ENCODE peak calls at places on chromosomes 12 and 14, in seven cellular contexts. O is neural crest cell, D is GM23338, C is amniotic epithelial cell, S is left colon, I is NCI-H226, B is lung. Q is an unnamed sample.

GRCh38 chr12:16524378-16524777 is 81.6 kb downstream of the LMO3 start:
- DNase-seq in O (no peak), B (no peak), C (peak), D (no peak), S (no peak), I (no peak), Q (no peak)

GRCh38 chr14:24556756-24557155 is 19.3 kb downstream of the CTSG start:
- DNase-seq in B (no peak), S (no peak), D (no peak), I (peak), O (no peak), C (no peak), Q (no peak)

GRCh38 chr14:53630336-53630735 is 326.3 kb downstream of the BMP4 start:
- DNase-seq in O (no peak), D (no peak), B (no peak), S (no peak), C (no peak), I (no peak), Q (no peak)

GRCh38 chr14:84409435-84409834 is 1120.5 kb upstream of the FLRT2 start:
- DNase-seq in S (no peak), O (no peak), D (no peak), B (no peak), I (peak), C (peak), Q (no peak)

GRCh38 chr12:25458047-25458552 is 95.0 kb downstream of the LMNTD1 start:
- DNase-seq in I (peak), D (no peak), S (no peak), B (no peak), C (peak), O (no peak), Q (no peak)

GRCh38 chr14:99817331-99817730 is 24.1 kb downstream of the EML1 start:
- DNase-seq in D (no peak), B (no peak), C (no peak), S (no peak), I (no peak), O (no peak), Q (no peak)

GRCh38 chr14:43003845-43004244 is 1397.2 kb downstream of the LRFN5 start:
- DNase-seq in I (no peak), D (peak), O (no peak), C (peak), B (no peak), S (no peak), Q (no peak)

GRCh38 chr12:58314610-58315009 is 373.2 kb downstream of the ATP23 start:
- DNase-seq in B (no peak), I (peak), S (no peak), D (no peak), C (peak), O (no peak), Q (no peak)

GRCh38 chr14:32507029-32507984 is 178.2 kb downstream of the AKAP6 start:
- DNase-seq in D (no peak), C (peak), B (no peak), O (no peak), S (no peak), I (peak), Q (no peak)

GRCh38 chr12:111596985-111597730 is 2.0 kb downstream of the ATXN2 start:
- DNase-seq in C (peak), D (peak), B (peak), S (peak), I (peak), O (peak), Q (peak)

GRCh38 chr12:26989873-26990272 is 24.3 kb downstream of the TM7SF3 start:
- DNase-seq in I (no peak), D (no peak), S (no peak), O (no peak), B (no peak), C (no peak), Q (no peak)

GRCh38 chr12:108694812-108695278 is 36.5 kb downstream of the CORO1C start:
- DNase-seq in I (peak), S (no peak), O (no peak), D (no peak), B (no peak), C (peak), Q (no peak)

GRCh38 chr12:119020377-119021360 is 39.3 kb downstream of the SRRM4 start:
- DNase-seq in S (peak), D (peak), I (no peak), O (peak), B (peak), C (no peak), Q (no peak)

GRCh38 chr12:29796823-29797263 is 13.1 kb upstream of the TMTC1 start:
- DNase-seq in I (peak), S (no peak), C (peak), B (no peak), D (no peak), O (no peak), Q (no peak)

GRCh38 chr14:104353221-104353920 is 215.0 kb downstream of the KIF26A start:
- DNase-seq in D (no peak), S (no peak), B (no peak), O (no peak), C (no peak), I (no peak), Q (no peak)

GRCh38 chr12:125954362-125954761 is 889.1 kb downstream of the AACS start:
- DNase-seq in C (no peak), O (no peak), I (no peak), D (peak), S (no peak), B (no peak), Q (no peak)

GRCh38 chr12:54229624-54230212 is 40.9 kb upstream of the SMUG1 start:
- DNase-seq in O (no peak), D (no peak), B (no peak), S (no peak), C (peak), I (peak), Q (no peak)

GRCh38 chr12:24562761-24563392 is 386.0 kb downstream of the BCAT1 start:
- DNase-seq in C (peak), D (peak), O (peak), I (no peak), S (peak), B (no peak), Q (peak)

GRCh38 chr14:87229131-87229530 is 763.9 kb downstream of the GALC start:
- DNase-seq in S (no peak), D (no peak), B (no peak), O (no peak), C (no peak), I (no peak), Q (no peak)

GRCh38 chr12:103855036-103855712 is 14.1 kb upstream of the NT5DC3 start:
- DNase-seq in O (no peak), C (peak), I (peak), S (no peak), B (no peak), D (no peak), Q (no peak)

GRCh38 chr12:115763376-115763775 is 514.1 kb downstream of the MED13L start:
- DNase-seq in I (no peak), O (no peak), C (no peak), S (no peak), D (no peak), B (no peak), Q (no peak)